ENCODE peak calls at places on chromosome 16, in nine cellular contexts. Z is ascending aorta, U is dorsolateral prefrontal cortex, Y is epithelial cell of esophagus, O is fibroblast of lung, Q is mesothelial cell of epicardium, J is fibroblast of mammary gland, K is glutamatergic neuron, P is heart left ventricle. D is an unnamed sample.

GRCh38 chr16:81480856-81481821 is 36.5 kb downstream of the CMIP start:
- DNase-seq in J (peak; percentile 63), O (peak; percentile 45), Y (no peak), Q (no peak), P (peak; percentile 65), K (no peak), Z (peak; percentile 49), U (no peak), D (no peak)

GRCh38 chr16:49986351-49987124 is 38.5 kb upstream of the CNEP1R1 start:
- DNase-seq in K (no peak), P (no peak), O (peak; percentile 49), Z (no peak), Y (no peak), J (peak; percentile 18), Q (no peak), U (no peak), D (no peak)

GRCh38 chr16:81261049-81261648 is 22.7 kb downstream of the BCO1 start:
- DNase-seq in K (no peak), Q (no peak), Y (peak; percentile 42), P (no peak), O (no peak), U (no peak), J (peak; percentile 24), Z (no peak), D (no peak)

GRCh38 chr16:19765860-19766553 is 47.9 kb downstream of the IQCK start:
- DNase-seq in P (peak; percentile 47), Y (no peak), U (peak; percentile 73), Z (peak; percentile 28), J (no peak), O (no peak), K (no peak), Q (no peak), D (no peak)

GRCh38 chr16:84513111-84514065 is 8.9 kb upstream of the MEAK7 start:
- DNase-seq in Z (no peak), Q (no peak), K (no peak), O (peak; percentile 96), J (peak; percentile 17), P (no peak), Y (no peak), U (no peak), D (no peak)

GRCh38 chr16:70432800-70433455 is 6.0 kb downstream of the ST3GAL2 start:
- DNase-seq in Y (no peak), Z (no peak), U (no peak), P (peak; percentile 43), K (peak; percentile 55), O (peak; percentile 25), Q (no peak), J (no peak), D (no peak)

GRCh38 chr16:31016018-31016417 is 5.6 kb upstream of the STX1B start:
- DNase-seq in J (no peak), Y (no peak), O (no peak), K (no peak), Z (no peak), U (no peak), P (no peak), Q (no peak), D (no peak)

GRCh38 chr16:59259964-59260348 is 525.8 kb upstream of the GOT2 start:
- DNase-seq in P (no peak), Q (no peak), Z (no peak), K (no peak), J (no peak), Y (no peak), O (peak; percentile 15), U (no peak), D (no peak)

GRCh38 chr16:63744077-63744874 is 1377.6 kb downstream of the CDH11 start:
- DNase-seq in Y (no peak), U (no peak), Z (no peak), Q (no peak), O (no peak), K (no peak), J (no peak), P (no peak), D (no peak)

GRCh38 chr16:21265104-21265825 is 12.8 kb downstream of the CRYM start:
- DNase-seq in Z (no peak), U (no peak), K (no peak), Y (peak; percentile 31), P (peak; percentile 81), Q (no peak), J (no peak), O (no peak), D (no peak)

GRCh38 chr16:49473131-49473530 is 99.5 kb downstream of the C16orf78 start:
- DNase-seq in Z (no peak), K (peak; percentile 12), P (no peak), Y (no peak), Q (no peak), U (no peak), O (no peak), J (no peak), D (no peak)

GRCh38 chr16:21950782-21951521 is 2.2 kb upstream of the UQCRC2 start:
- DNase-seq in P (no peak), Q (no peak), Y (peak; percentile 55), O (peak; percentile 23), U (no peak), J (peak; percentile 48), Z (no peak), K (peak; percentile 19), D (no peak)

GRCh38 chr16:11254913-11255736 is 879 bp downstream of the SOCS1 start:
- DNase-seq in Z (no peak), K (peak; percentile 65), O (peak; percentile 69), J (peak; percentile 36), Y (peak; percentile 63), U (no peak), P (peak; percentile 45), Q (no peak), D (peak; percentile 42)

GRCh38 chr16:78668393-78668792 is 568.9 kb downstream of the WWOX start:
- DNase-seq in J (no peak), U (no peak), Y (no peak), Q (no peak), P (no peak), K (no peak), Z (no peak), O (no peak), D (no peak)

GRCh38 chr16:89198417-89199240 is 1.7 kb downstream of the SLC22A31 start:
- DNase-seq in J (no peak), Q (no peak), P (no peak), K (no peak), Y (no peak), O (no peak), Z (no peak), U (no peak), D (no peak)

GRCh38 chr16:88444826-88445582 is 8.1 kb upstream of the ZFPM1 start:
- DNase-seq in Z (no peak), O (no peak), J (no peak), U (no peak), Q (no peak), K (no peak), P (no peak), Y (no peak), D (no peak)

GRCh38 chr16:14135704-14136103 is 64.6 kb downstream of the MRTFB start:
- DNase-seq in P (no peak), Y (no peak), Z (no peak), U (no peak), Q (no peak), J (no peak), K (no peak), O (no peak), D (no peak)

GRCh38 chr16:35195864-35196216 is 1736.4 kb downstream of the TP53TG3F start:
- DNase-seq in P (no peak), O (no peak), J (no peak), Y (no peak), U (no peak), K (no peak), Q (no peak), Z (no peak), D (no peak)

GRCh38 chr16:84810518-84811273 is 9.1 kb upstream of the CRISPLD2 start:
- DNase-seq in Y (no peak), Q (no peak), K (no peak), U (no peak), Z (no peak), J (peak; percentile 95), P (peak; percentile 28), O (peak; percentile 85), D (no peak)

GRCh38 chr16:57372372-57373116 is at the start of gene CX3CL1:
- DNase-seq in J (peak; percentile 29), O (peak; percentile 75), Q (peak; percentile 54), P (no peak), Z (no peak), K (peak; percentile 39), Y (peak; percentile 38), U (peak; percentile 46), D (peak; percentile 24)

GRCh38 chr16:48501516-48502377 is 108.2 kb downstream of the N4BP1 start:
- DNase-seq in Q (no peak), K (no peak), Z (no peak), O (peak; percentile 40), Y (no peak), J (peak; percentile 60), P (no peak), U (no peak), D (no peak)

GRCh38 chr16:67226804-67227566 is at the start of gene TMEM208:
- DNase-seq in Q (peak; percentile 95), Z (peak; percentile 95), K (peak; percentile 100), J (peak; percentile 98), Y (peak; percentile 98), O (peak; percentile 98), U (peak; percentile 98), P (peak; percentile 99), D (peak; percentile 98)
- TF ChIP-seq CTCF in Q (no peak), Z (no peak), K (no peak), J (no peak), Y (no peak), O (no peak), U (peak; percentile 27), P (no peak), D (peak; percentile 24)

GRCh38 chr16:1823821-1824220 is 2.8 kb downstream of the HAGH start:
- DNase-seq in Y (peak; percentile 82), U (no peak), K (peak; percentile 69), J (peak; percentile 35), Q (no peak), P (peak; percentile 50), Z (no peak), O (peak; percentile 47), D (no peak)
- TF ChIP-seq CTCF in Y (peak; percentile 32), U (no peak), K (no peak), J (no peak), Q (no peak), P (no peak), Z (no peak), O (peak; percentile 35), D (peak; percentile 32)

GRCh38 chr16:27332105-27332504 is 18.3 kb downstream of the IL4R start:
- DNase-seq in J (no peak), Y (no peak), O (no peak), Z (no peak), P (peak; percentile 49), K (no peak), U (no peak), Q (no peak), D (no peak)
- TF ChIP-seq CTCF in J (no peak), Y (no peak), O (no peak), Z (no peak), P (no peak), K (no peak), U (no peak), Q (no peak), D (no peak)

DNA sequence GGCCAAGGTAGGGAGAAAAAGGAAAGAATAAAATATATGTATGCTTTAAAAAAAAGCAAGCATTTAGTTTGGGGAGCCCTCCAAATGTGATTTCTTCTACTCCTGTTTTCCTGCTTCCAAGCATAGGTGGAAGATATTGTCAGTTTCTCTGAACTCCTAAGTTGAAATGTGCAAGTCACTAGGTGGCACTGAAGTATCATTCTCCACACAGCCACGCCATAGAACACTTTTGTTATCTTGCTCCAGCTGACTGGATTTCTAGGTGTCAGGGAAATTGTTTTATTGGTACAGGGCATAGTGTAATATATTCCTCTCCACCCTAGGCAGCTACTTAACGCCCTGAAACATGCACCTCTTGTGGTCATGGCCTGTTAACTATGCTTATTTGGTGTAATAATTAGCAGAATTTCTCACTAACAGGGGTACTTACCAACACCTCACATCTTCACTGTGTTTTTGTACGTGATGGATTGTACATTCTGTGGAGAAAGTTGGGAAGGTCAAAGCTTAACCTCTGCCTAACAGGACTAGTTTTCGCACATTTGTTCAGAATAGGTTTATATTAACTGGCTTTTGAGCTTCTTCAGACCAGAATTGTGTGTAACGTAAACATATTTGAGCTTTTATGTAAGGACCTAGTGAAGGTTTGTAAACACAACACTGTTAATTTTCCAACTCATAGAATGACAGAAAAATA is 69.3 kb downstream of the FTO start:
- DNase-seq in Z (no peak), K (no peak), Y (peak; percentile 85), U (no peak), P (peak; percentile 35), J (peak; percentile 79), O (peak; percentile 81), Q (no peak), D (no peak)
- TF ChIP-seq CTCF in Z (peak; percentile 9), K (no peak), Y (peak; percentile 79), U (peak; percentile 59), P (peak; percentile 47), J (peak; percentile 74), O (peak; percentile 71), Q (no peak), D (peak; percentile 65)

D was measured in progenitor cell of endocrine pancreas.